ENCODE peak calls at places on chromosomes 1 and 21, in ten cellular contexts. One of them, this sample, is unnamed.

GRCh38 chr1:191002768-191003167 is 525.1 kb upstream of the BRINP3 start:
- DNase-seq in cardiac muscle cell: no peak
- DNase-seq in fibroblast of lung: no peak
- DNase-seq in CD8-positive, alpha-beta memory T cell: no peak
- DNase-seq in effector memory CD4-positive, alpha-beta T cell: no peak
- DNase-seq in AG09309: no peak
- DNase-seq in kidney: no peak
- DNase-seq in mesenchymal stem cell: no peak
- DNase-seq in fibroblast of villous mesenchyme: no peak
- DNase-seq in neuronal stem cell: no peak
- DNase-seq in this sample: no peak

GRCh38 chr1:153288634-153289275 is 24.0 kb downstream of the PGLYRP3 start:
- DNase-seq in AG09309: no peak
- DNase-seq in neuronal stem cell: no peak
- DNase-seq in effector memory CD4-positive, alpha-beta T cell: no peak
- DNase-seq in fibroblast of villous mesenchyme: no peak
- DNase-seq in mesenchymal stem cell: no peak
- DNase-seq in cardiac muscle cell: no peak
- DNase-seq in CD8-positive, alpha-beta memory T cell: no peak
- DNase-seq in kidney: no peak
- DNase-seq in fibroblast of lung: no peak
- DNase-seq in this sample: no peak

GRCh38 chr1:6041432-6042062 is 4.1 kb upstream of the KCNAB2 start:
- DNase-seq in cardiac muscle cell: peak
- DNase-seq in CD8-positive, alpha-beta memory T cell: peak
- DNase-seq in mesenchymal stem cell: no peak
- DNase-seq in fibroblast of lung: no peak
- DNase-seq in neuronal stem cell: no peak
- DNase-seq in AG09309: no peak
- DNase-seq in fibroblast of villous mesenchyme: no peak
- DNase-seq in kidney: no peak
- DNase-seq in effector memory CD4-positive, alpha-beta T cell: no peak
- DNase-seq in this sample: no peak

GRCh38 chr1:100354971-100355394 is 2.7 kb downstream of the CDC14A start:
- DNase-seq in effector memory CD4-positive, alpha-beta T cell: no peak
- DNase-seq in CD8-positive, alpha-beta memory T cell: no peak
- DNase-seq in neuronal stem cell: no peak
- DNase-seq in AG09309: no peak
- DNase-seq in kidney: no peak
- DNase-seq in mesenchymal stem cell: peak
- DNase-seq in fibroblast of lung: peak
- DNase-seq in fibroblast of villous mesenchyme: peak
- DNase-seq in cardiac muscle cell: peak
- DNase-seq in this sample: no peak

GRCh38 chr1:86741947-86742572 is 37.7 kb downstream of the SH3GLB1 start:
- DNase-seq in CD8-positive, alpha-beta memory T cell: peak
- DNase-seq in kidney: no peak
- DNase-seq in fibroblast of villous mesenchyme: peak
- DNase-seq in AG09309: no peak
- DNase-seq in effector memory CD4-positive, alpha-beta T cell: peak
- DNase-seq in fibroblast of lung: peak
- DNase-seq in mesenchymal stem cell: peak
- DNase-seq in cardiac muscle cell: peak
- DNase-seq in neuronal stem cell: peak
- DNase-seq in this sample: peak

GRCh38 chr1:17434016-17434415 is 5.5 kb downstream of the RCC2 start:
- DNase-seq in AG09309: no peak
- DNase-seq in neuronal stem cell: no peak
- DNase-seq in fibroblast of lung: no peak
- DNase-seq in mesenchymal stem cell: no peak
- DNase-seq in kidney: peak
- DNase-seq in fibroblast of villous mesenchyme: no peak
- DNase-seq in cardiac muscle cell: no peak
- DNase-seq in CD8-positive, alpha-beta memory T cell: no peak
- DNase-seq in effector memory CD4-positive, alpha-beta T cell: no peak
- DNase-seq in this sample: no peak

GRCh38 chr1:181390350-181391080 is 92.8 kb upstream of the CACNA1E start:
- DNase-seq in neuronal stem cell: no peak
- DNase-seq in mesenchymal stem cell: no peak
- DNase-seq in kidney: peak
- DNase-seq in AG09309: no peak
- DNase-seq in cardiac muscle cell: no peak
- DNase-seq in fibroblast of villous mesenchyme: no peak
- DNase-seq in CD8-positive, alpha-beta memory T cell: no peak
- DNase-seq in fibroblast of lung: no peak
- DNase-seq in effector memory CD4-positive, alpha-beta T cell: no peak
- DNase-seq in this sample: no peak

GRCh38 chr1:3821004-3821933 is 25.0 kb upstream of the LRRC47 start:
- DNase-seq in neuronal stem cell: no peak
- DNase-seq in cardiac muscle cell: no peak
- DNase-seq in fibroblast of lung: no peak
- DNase-seq in AG09309: no peak
- DNase-seq in effector memory CD4-positive, alpha-beta T cell: no peak
- DNase-seq in CD8-positive, alpha-beta memory T cell: no peak
- DNase-seq in mesenchymal stem cell: no peak
- DNase-seq in kidney: peak
- DNase-seq in fibroblast of villous mesenchyme: no peak
- DNase-seq in this sample: no peak

GRCh38 chr1:228975238-228975929 is 240.1 kb downstream of the RHOU start:
- DNase-seq in CD8-positive, alpha-beta memory T cell: no peak
- DNase-seq in kidney: no peak
- DNase-seq in cardiac muscle cell: no peak
- DNase-seq in neuronal stem cell: no peak
- DNase-seq in fibroblast of villous mesenchyme: no peak
- DNase-seq in mesenchymal stem cell: no peak
- DNase-seq in AG09309: no peak
- DNase-seq in effector memory CD4-positive, alpha-beta T cell: no peak
- DNase-seq in fibroblast of lung: no peak
- DNase-seq in this sample: no peak

GRCh38 chr1:207890136-207890738 is 20.7 kb downstream of the CD34 start:
- DNase-seq in mesenchymal stem cell: peak
- DNase-seq in CD8-positive, alpha-beta memory T cell: no peak
- DNase-seq in kidney: peak
- DNase-seq in fibroblast of lung: peak
- DNase-seq in AG09309: peak
- DNase-seq in effector memory CD4-positive, alpha-beta T cell: no peak
- DNase-seq in neuronal stem cell: no peak
- DNase-seq in cardiac muscle cell: no peak
- DNase-seq in fibroblast of villous mesenchyme: peak
- DNase-seq in this sample: no peak

GRCh38 chr1:24077278-24077978 is 34.5 kb downstream of the MYOM3 start:
- DNase-seq in cardiac muscle cell: no peak
- DNase-seq in fibroblast of villous mesenchyme: no peak
- DNase-seq in AG09309: no peak
- DNase-seq in neuronal stem cell: no peak
- DNase-seq in fibroblast of lung: no peak
- DNase-seq in CD8-positive, alpha-beta memory T cell: no peak
- DNase-seq in effector memory CD4-positive, alpha-beta T cell: no peak
- DNase-seq in mesenchymal stem cell: no peak
- DNase-seq in kidney: no peak
- DNase-seq in this sample: no peak

GRCh38 chr1:153881764-153882163 is 41.0 kb downstream of the GATAD2B start:
- DNase-seq in fibroblast of villous mesenchyme: peak
- DNase-seq in kidney: no peak
- DNase-seq in neuronal stem cell: no peak
- DNase-seq in CD8-positive, alpha-beta memory T cell: no peak
- DNase-seq in fibroblast of lung: peak
- DNase-seq in mesenchymal stem cell: no peak
- DNase-seq in effector memory CD4-positive, alpha-beta T cell: no peak
- DNase-seq in cardiac muscle cell: no peak
- DNase-seq in AG09309: no peak
- DNase-seq in this sample: no peak

GRCh38 chr1:89863165-89863835 is 42.5 kb downstream of the LRRC8D start:
- DNase-seq in CD8-positive, alpha-beta memory T cell: no peak
- DNase-seq in AG09309: no peak
- DNase-seq in neuronal stem cell: no peak
- DNase-seq in fibroblast of lung: no peak
- DNase-seq in cardiac muscle cell: no peak
- DNase-seq in fibroblast of villous mesenchyme: no peak
- DNase-seq in mesenchymal stem cell: no peak
- DNase-seq in kidney: no peak
- DNase-seq in effector memory CD4-positive, alpha-beta T cell: no peak
- DNase-seq in this sample: no peak

GRCh38 chr21:36591326-36591970 is 107.5 kb upstream of the SIM2 start:
- DNase-seq in effector memory CD4-positive, alpha-beta T cell: no peak
- DNase-seq in mesenchymal stem cell: no peak
- DNase-seq in fibroblast of lung: no peak
- DNase-seq in fibroblast of villous mesenchyme: no peak
- DNase-seq in neuronal stem cell: no peak
- DNase-seq in AG09309: no peak
- DNase-seq in CD8-positive, alpha-beta memory T cell: no peak
- DNase-seq in cardiac muscle cell: no peak
- DNase-seq in kidney: no peak
- DNase-seq in this sample: no peak

GRCh38 chr21:44024895-44025353 is 12.8 kb downstream of the TRAPPC10 start:
- DNase-seq in CD8-positive, alpha-beta memory T cell: no peak
- DNase-seq in mesenchymal stem cell: peak
- DNase-seq in fibroblast of lung: peak
- DNase-seq in fibroblast of villous mesenchyme: peak
- DNase-seq in cardiac muscle cell: no peak
- DNase-seq in effector memory CD4-positive, alpha-beta T cell: no peak
- DNase-seq in kidney: no peak
- DNase-seq in neuronal stem cell: no peak
- DNase-seq in AG09309: peak
- DNase-seq in this sample: no peak

GRCh38 chr1:109653286-109653685 is 2.6 kb upstream of the GSTM4 start:
- DNase-seq in fibroblast of villous mesenchyme: no peak
- DNase-seq in fibroblast of lung: no peak
- DNase-seq in cardiac muscle cell: no peak
- DNase-seq in effector memory CD4-positive, alpha-beta T cell: no peak
- DNase-seq in neuronal stem cell: no peak
- DNase-seq in kidney: no peak
- DNase-seq in AG09309: no peak
- DNase-seq in mesenchymal stem cell: no peak
- DNase-seq in CD8-positive, alpha-beta memory T cell: no peak
- DNase-seq in this sample: no peak

DNA sequence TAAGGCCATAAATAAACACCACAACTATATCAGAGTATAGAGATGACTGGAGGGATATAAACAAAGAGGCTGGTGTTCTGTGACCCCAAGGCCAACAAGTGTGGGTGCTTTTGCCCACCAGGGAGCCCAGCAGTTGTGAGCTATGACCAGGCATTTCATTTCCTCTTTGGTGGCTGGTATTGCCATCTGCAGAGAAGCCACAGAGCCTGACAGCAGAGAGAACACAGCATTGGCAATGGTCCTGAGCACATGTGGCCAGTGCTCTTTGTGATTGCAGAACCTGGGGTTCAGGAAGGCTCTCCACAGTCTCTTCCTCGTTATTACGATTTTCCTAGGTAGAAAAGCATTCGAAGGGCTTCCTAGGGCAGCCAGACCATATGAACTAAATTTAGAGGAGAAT is 112.3 kb downstream of the TM2D1 start:
- DNase-seq in fibroblast of lung: no peak
- DNase-seq in cardiac muscle cell: no peak
- DNase-seq in mesenchymal stem cell: no peak
- DNase-seq in neuronal stem cell: no peak
- DNase-seq in CD8-positive, alpha-beta memory T cell: no peak
- DNase-seq in effector memory CD4-positive, alpha-beta T cell: no peak
- DNase-seq in kidney: no peak
- DNase-seq in AG09309: no peak
- DNase-seq in fibroblast of villous mesenchyme: no peak
- DNase-seq in this sample: no peak
- H3K4me3 ChIP-seq in fibroblast of lung: no peak
- H3K4me3 ChIP-seq in cardiac muscle cell: no peak
- H3K4me3 ChIP-seq in mesenchymal stem cell: no peak
- H3K4me3 ChIP-seq in neuronal stem cell: no peak
- H3K4me3 ChIP-seq in CD8-positive, alpha-beta memory T cell: no peak
- H3K4me3 ChIP-seq in effector memory CD4-positive, alpha-beta T cell: no peak
- H3K4me3 ChIP-seq in kidney: no peak
- H3K4me3 ChIP-seq in AG09309: no peak
- H3K4me3 ChIP-seq in fibroblast of villous mesenchyme: no peak
- H3K4me3 ChIP-seq in this sample: no peak

DNA sequence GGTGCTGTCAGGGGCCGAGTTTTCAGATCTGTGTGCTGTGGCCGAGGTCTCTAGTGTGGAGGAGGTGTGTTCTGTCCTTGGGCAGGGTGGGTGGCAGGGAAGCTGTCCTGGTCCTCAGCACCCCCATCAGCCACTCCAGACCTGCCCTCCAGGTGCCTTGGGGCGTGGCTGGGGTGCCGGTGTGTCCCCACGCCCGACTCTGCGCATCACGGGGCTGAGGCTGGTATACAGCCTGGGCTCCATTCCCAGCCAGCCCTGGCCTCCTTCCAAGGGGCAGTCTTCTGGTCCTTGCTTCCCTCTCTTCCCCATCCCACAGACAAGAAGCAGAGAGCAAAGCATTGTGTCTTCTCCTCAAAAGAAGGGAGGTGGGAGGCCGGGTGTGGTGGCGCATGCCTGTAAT is 4.0 kb downstream of the SAMD11 start:
- DNase-seq in kidney: no peak
- DNase-seq in AG09309: no peak
- DNase-seq in neuronal stem cell: no peak
- DNase-seq in effector memory CD4-positive, alpha-beta T cell: no peak
- DNase-seq in CD8-positive, alpha-beta memory T cell: no peak
- DNase-seq in cardiac muscle cell: no peak
- DNase-seq in fibroblast of lung: no peak
- DNase-seq in mesenchymal stem cell: no peak
- DNase-seq in fibroblast of villous mesenchyme: no peak
- DNase-seq in this sample: no peak
- H3K4me3 ChIP-seq in kidney: no peak
- H3K4me3 ChIP-seq in AG09309: no peak
- H3K4me3 ChIP-seq in neuronal stem cell: no peak
- H3K4me3 ChIP-seq in effector memory CD4-positive, alpha-beta T cell: no peak
- H3K4me3 ChIP-seq in CD8-positive, alpha-beta memory T cell: no peak
- H3K4me3 ChIP-seq in cardiac muscle cell: no peak
- H3K4me3 ChIP-seq in fibroblast of lung: no peak
- H3K4me3 ChIP-seq in mesenchymal stem cell: no peak
- H3K4me3 ChIP-seq in fibroblast of villous mesenchyme: no peak
- H3K4me3 ChIP-seq in this sample: no peak

GRCh38 chr1:21435646-21436487 is 4.1 kb upstream of the NBPF3 start:
- DNase-seq in cardiac muscle cell: no peak
- DNase-seq in mesenchymal stem cell: no peak
- DNase-seq in kidney: peak
- DNase-seq in effector memory CD4-positive, alpha-beta T cell: no peak
- DNase-seq in fibroblast of lung: no peak
- DNase-seq in neuronal stem cell: no peak
- DNase-seq in CD8-positive, alpha-beta memory T cell: no peak
- DNase-seq in AG09309: no peak
- DNase-seq in fibroblast of villous mesenchyme: no peak
- DNase-seq in this sample: no peak
- H3K4me3 ChIP-seq in cardiac muscle cell: no peak
- H3K4me3 ChIP-seq in mesenchymal stem cell: no peak
- H3K4me3 ChIP-seq in kidney: no peak
- H3K4me3 ChIP-seq in effector memory CD4-positive, alpha-beta T cell: no peak
- H3K4me3 ChIP-seq in fibroblast of lung: no peak
- H3K4me3 ChIP-seq in neuronal stem cell: no peak
- H3K4me3 ChIP-seq in CD8-positive, alpha-beta memory T cell: no peak
- H3K4me3 ChIP-seq in AG09309: no peak
- H3K4me3 ChIP-seq in fibroblast of villous mesenchyme: peak
- H3K4me3 ChIP-seq in this sample: no peak

DNA sequence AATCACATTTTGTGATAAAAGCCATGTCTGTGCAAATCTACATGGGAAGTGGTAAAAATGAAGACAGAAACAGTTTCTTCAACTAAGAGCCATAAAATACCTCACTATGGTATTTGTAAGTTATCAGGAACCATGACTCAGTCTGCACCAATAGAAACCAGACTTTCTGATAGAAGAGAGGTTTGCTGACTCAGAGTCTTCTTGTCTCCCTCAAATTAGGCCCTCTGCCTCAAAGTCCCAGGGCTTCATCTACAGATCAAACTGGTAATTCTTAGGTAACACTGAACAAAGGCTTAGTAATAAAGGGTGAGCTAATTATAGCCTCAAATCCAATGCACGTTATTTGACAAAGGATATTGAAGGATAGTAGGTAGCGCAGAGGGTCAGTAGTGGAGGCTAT is 30.9 kb upstream of the SSX2IP start:
- DNase-seq in mesenchymal stem cell: peak
- DNase-seq in fibroblast of villous mesenchyme: peak
- DNase-seq in AG09309: peak
- DNase-seq in effector memory CD4-positive, alpha-beta T cell: no peak
- DNase-seq in kidney: no peak
- DNase-seq in neuronal stem cell: no peak
- DNase-seq in fibroblast of lung: no peak
- DNase-seq in CD8-positive, alpha-beta memory T cell: no peak
- DNase-seq in cardiac muscle cell: no peak
- DNase-seq in this sample: no peak
- H3K4me3 ChIP-seq in mesenchymal stem cell: no peak
- H3K4me3 ChIP-seq in fibroblast of villous mesenchyme: no peak
- H3K4me3 ChIP-seq in AG09309: no peak
- H3K4me3 ChIP-seq in effector memory CD4-positive, alpha-beta T cell: no peak
- H3K4me3 ChIP-seq in kidney: no peak
- H3K4me3 ChIP-seq in neuronal stem cell: no peak
- H3K4me3 ChIP-seq in fibroblast of lung: no peak
- H3K4me3 ChIP-seq in CD8-positive, alpha-beta memory T cell: no peak
- H3K4me3 ChIP-seq in cardiac muscle cell: no peak
- H3K4me3 ChIP-seq in this sample: no peak